ENCODE peak calls at places on chromosomes 6 and 20, in five cellular contexts. J is HepG2, U is H1, F is NT2/D1, T is GM12878. N is an unnamed sample.

GRCh38 chr6:160995271-160995670 is 3.7 kb downstream of the MAP3K4 start:
- DNase-seq in J (no peak), U (no peak), F (no peak), T (no peak), N (no peak)

GRCh38 chr20:408843-409696 is 971 bp downstream of the RBCK1 start:
- DNase-seq in J (no peak), U (no peak), F (no peak), T (no peak), N (no peak)

GRCh38 chr6:164230259-164230658 is 815.7 kb downstream of the QKI start:
- DNase-seq in J (no peak), U (no peak), F (no peak), T (no peak), N (no peak)

GRCh38 chr20:14189794-14190402 is 147.5 kb downstream of the FLRT3 start:
- DNase-seq in J (peak), U (no peak), F (no peak), T (no peak), N (no peak)

GRCh38 chr6:32852018-32852843 is 1.3 kb downstream of the TAP1 start:
- DNase-seq in J (no peak), U (no peak), F (no peak), T (no peak), N (no peak)

GRCh38 chr6:143243786-143244185 is 183.1 kb downstream of the AIG1 start:
- DNase-seq in J (no peak), U (no peak), F (no peak), T (no peak), N (no peak)

GRCh38 chr20:56343861-56344381 is 14.9 kb upstream of the FAM210B start:
- DNase-seq in J (no peak), U (peak), F (peak), T (no peak), N (peak)

GRCh38 chr6:154528286-154528915 is 17.9 kb upstream of the CNKSR3 start:
- DNase-seq in J (no peak), U (no peak), F (no peak), T (no peak), N (no peak)

GRCh38 chr20:56949318-56949717 is 317.1 kb downstream of the BMP7 start:
- DNase-seq in J (no peak), U (no peak), F (no peak), T (no peak), N (peak)

GRCh38 chr20:16128538-16129106 is 444.6 kb downstream of the KIF16B start:
- DNase-seq in J (no peak), U (no peak), F (no peak), T (no peak), N (no peak)

GRCh38 chr20:49230021-49230420 is 10.8 kb downstream of the DDX27 start:
- DNase-seq in J (no peak), U (no peak), F (no peak), T (no peak), N (no peak)

GRCh38 chr6:105810105-105810921 is 275.8 kb upstream of the PRDM1 start:
- DNase-seq in J (no peak), U (no peak), F (peak), T (no peak), N (no peak)

GRCh38 chr6:33418690-33419291 is 884 bp upstream of the CUTA start:
- DNase-seq in J (no peak), U (no peak), F (no peak), T (no peak), N (no peak)

GRCh38 chr6:112760831-112761230 is 413.7 kb downstream of the RFPL4B start:
- DNase-seq in J (no peak), U (no peak), F (no peak), T (no peak), N (no peak)

GRCh38 chr20:43969501-43969900 is 54.8 kb downstream of the TOX2 start:
- DNase-seq in J (no peak), U (no peak), F (no peak), T (no peak), N (no peak)

GRCh38 chr6:73523434-73524123 is 2.7 kb upstream of the EEF1A1 start:
- DNase-seq in J (peak), U (no peak), F (no peak), T (no peak), N (peak)

GRCh38 chr6:114108119-114109002 is 137.4 kb upstream of the HDAC2 start:
- DNase-seq in J (peak), U (no peak), F (peak), T (no peak), N (peak)

GRCh38 chr6:72626126-72626525 is 4.3 kb downstream of the KCNQ5 start:
- DNase-seq in J (no peak), U (no peak), F (no peak), T (peak), N (no peak)

GRCh38 chr6:52162940-52163908 is 23.0 kb upstream of the IL17A start:
- DNase-seq in J (peak), U (no peak), F (peak), T (no peak), N (peak)

GRCh38 chr6:31144970-31145340 is 6.1 kb upstream of the PSORS1C2 start:
- DNase-seq in J (no peak), U (no peak), F (no peak), T (no peak), N (no peak)

GRCh38 chr20:52313335-52313963 is 121.9 kb upstream of the ZFP64 start:
- DNase-seq in J (peak), U (no peak), F (peak), T (no peak), N (peak)

GRCh38 chr6:134764741-134765140 is 185.2 kb downstream of the ALDH8A1 start:
- DNase-seq in J (no peak), U (no peak), F (no peak), T (no peak), N (no peak)

GRCh38 chr20:50824137-50824536 is 29.3 kb downstream of the BCAS4 start:
- DNase-seq in J (no peak), U (no peak), F (no peak), T (no peak), N (no peak)

GRCh38 chr20:44219287-44219686 is 8.7 kb upstream of the OSER1 start:
- DNase-seq in J (no peak), U (no peak), F (no peak), T (no peak), N (no peak)

GRCh38 chr20:40103420-40103819 is 585.6 kb downstream of the MAFB start:
- DNase-seq in J (no peak), U (no peak), F (no peak), T (no peak), N (no peak)

DNA sequence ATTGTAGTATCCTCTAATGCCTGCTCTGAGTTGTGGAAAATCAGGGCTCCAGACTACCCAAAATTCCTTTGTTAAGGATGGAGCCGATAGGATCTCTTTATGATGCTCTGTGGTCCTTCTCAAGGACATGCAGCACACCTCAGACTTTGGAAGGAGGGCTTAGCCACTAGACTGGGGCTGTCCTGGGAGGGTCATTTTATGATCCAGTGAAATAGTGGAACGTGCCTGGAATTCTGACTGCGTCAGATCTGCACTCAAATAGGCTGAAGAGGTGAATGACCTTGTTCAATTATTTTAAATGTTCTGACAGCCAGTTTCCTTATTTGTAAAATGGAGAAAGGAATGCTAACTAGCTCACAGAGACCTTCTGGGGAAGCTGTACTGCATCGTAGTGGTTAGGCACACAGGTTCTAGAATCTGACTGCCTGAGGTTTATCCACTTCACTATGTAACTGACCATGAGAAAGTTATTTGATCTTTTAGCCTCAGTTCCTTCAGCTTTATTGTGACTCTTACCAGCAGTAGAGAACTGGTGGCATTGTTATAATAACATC is 587.5 kb downstream of the MAFB start:
- DNase-seq in J (no peak), U (no peak), F (no peak), T (no peak), N (no peak)
- TF ChIP-seq SUZ12 in J (no peak), U (no peak), F (no peak), T (no peak), N (no peak)

GRCh38 chr6:16546851-16547250 is 214.4 kb downstream of the ATXN1 start:
- DNase-seq in J (no peak), U (no peak), F (no peak), T (no peak), N (no peak)

GRCh38 chr6:16545382-16545781 is 215.9 kb downstream of the ATXN1 start:
- DNase-seq in J (no peak), U (no peak), F (no peak), T (no peak), N (no peak)

GRCh38 chr6:16543491-16543890 is 217.8 kb downstream of the ATXN1 start:
- DNase-seq in J (no peak), U (no peak), F (no peak), T (no peak), N (no peak)

GRCh38 chr6:16544521-16544920 is 216.7 kb downstream of the ATXN1 start:
- DNase-seq in J (no peak), U (no peak), F (no peak), T (no peak), N (no peak)

DNA sequence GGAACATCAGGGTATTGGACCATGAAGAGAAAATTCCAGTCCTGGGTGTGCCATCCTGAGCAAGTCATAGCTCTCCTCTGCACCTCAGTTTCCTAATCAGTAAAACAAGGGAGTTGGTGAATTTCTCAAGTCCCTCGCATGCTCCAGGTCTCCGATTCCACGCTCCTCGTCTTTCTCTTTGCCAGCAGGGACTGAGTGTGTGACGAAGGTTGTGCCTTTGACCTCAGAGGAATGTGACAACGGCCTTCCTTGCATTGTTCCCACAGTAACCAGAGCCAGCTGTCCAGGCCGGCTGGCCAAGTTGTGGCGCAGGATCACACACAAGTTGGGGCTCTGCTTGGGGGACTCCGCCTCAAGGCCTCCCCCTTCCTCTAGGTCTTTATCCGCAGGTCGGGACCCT is 217.3 kb downstream of the ATXN1 start:
- DNase-seq in J (no peak), U (no peak), F (no peak), T (no peak), N (no peak)
- TF ChIP-seq SUZ12 in J (no peak), U (no peak), F (no peak), T (no peak), N (no peak)

GRCh38 chr20:40646321-40647212 is 42.5 kb downstream of the MAFB start:
- DNase-seq in J (no peak), U (no peak), F (no peak), T (no peak), N (no peak)

GRCh38 chr20:40651121-40651520 is 37.9 kb downstream of the MAFB start:
- DNase-seq in J (no peak), U (no peak), F (no peak), T (no peak), N (no peak)

GRCh38 chr20:40650707-40651106 is 38.3 kb downstream of the MAFB start:
- DNase-seq in J (no peak), U (no peak), F (no peak), T (no peak), N (no peak)

GRCh38 chr20:40644863-40645262 is 44.2 kb downstream of the MAFB start:
- DNase-seq in J (no peak), U (no peak), F (no peak), T (no peak), N (no peak)

DNA sequence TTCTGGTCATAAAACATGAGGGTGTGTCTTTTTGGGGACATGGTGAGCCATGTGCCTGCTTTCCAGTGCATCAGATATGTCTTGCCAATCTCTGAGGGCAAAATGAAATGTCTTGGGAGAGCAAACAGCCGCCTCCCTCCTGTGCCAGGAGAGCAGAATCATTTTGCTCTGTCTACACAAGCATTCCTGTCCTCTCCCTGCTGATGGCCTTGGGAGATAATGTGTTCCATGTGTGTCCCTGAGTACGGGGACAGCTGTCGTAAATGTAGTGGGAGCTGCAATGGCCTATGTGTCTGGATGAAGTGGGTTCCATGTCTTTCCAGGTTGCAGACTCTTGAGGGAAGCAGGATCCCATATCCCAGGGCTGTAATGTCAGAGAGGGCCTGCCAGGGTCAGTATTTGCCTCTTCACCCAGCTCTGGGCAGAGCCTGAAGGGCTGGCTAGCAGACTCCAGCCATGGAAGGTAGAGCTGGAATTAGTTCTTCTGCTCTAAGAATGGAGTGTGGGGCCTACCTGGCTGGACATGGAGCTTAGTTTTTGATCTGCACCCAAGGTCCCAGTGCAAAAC is 40.4 kb downstream of the MAFB start:
- DNase-seq in J (peak), U (no peak), F (no peak), T (no peak), N (no peak)
- TF ChIP-seq SUZ12 in J (no peak), U (no peak), F (no peak), T (no peak), N (no peak)

GRCh38 chr6:135950709-135951108 is 99.2 kb downstream of the PDE7B start:
- DNase-seq in J (no peak), U (no peak), F (no peak), T (no peak), N (no peak)

GRCh38 chr6:135953800-135954199 is 102.3 kb downstream of the PDE7B start:
- DNase-seq in J (no peak), U (no peak), F (no peak), T (no peak), N (no peak)

GRCh38 chr6:135951169-135951568 is 99.7 kb downstream of the PDE7B start:
- DNase-seq in J (no peak), U (no peak), F (no peak), T (no peak), N (no peak)

GRCh38 chr6:135955106-135955505 is 103.6 kb downstream of the PDE7B start:
- DNase-seq in J (no peak), U (no peak), F (no peak), T (no peak), N (no peak)
- TF ChIP-seq SUZ12 in J (no peak), U (no peak), F (no peak), T (no peak), N (no peak)

DNA sequence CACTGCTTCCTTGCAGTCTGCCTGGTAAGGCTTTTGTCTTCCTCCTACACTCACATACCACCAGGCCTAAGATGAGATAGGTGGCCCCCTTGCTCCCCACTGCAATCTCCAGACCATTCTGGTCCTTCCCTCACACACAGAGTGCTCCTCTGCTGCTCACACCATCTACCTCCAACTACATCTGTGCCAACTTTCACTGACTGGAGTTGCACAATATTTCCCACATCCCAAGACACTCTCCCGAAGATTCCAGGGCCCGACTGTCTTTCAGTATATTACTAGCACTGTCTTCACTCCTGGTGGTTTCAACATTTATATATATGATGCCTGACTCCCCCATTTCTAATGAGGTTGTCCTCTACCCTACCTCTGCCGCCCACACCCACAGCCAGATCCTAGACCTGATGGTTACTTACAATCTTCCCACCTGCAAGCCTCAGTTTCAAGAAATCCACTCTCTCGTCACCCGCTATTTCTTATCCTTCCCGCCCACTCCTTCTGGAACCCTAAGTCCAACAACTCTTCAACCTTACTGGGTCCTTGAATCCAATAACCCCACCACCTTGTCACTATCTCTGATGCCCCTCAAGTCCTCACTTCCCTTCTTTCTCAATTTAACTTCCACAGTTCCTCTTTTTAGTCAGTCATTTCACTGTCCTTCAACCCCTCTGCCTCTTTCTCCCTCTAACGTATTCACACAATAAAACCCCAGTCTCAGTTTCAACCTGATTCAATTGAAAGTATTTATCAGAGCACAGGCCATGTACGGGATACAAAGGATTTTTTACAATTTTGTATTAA is 21.6 kb downstream of the RALGAPA2 start:
- DNase-seq in J (no peak), U (no peak), F (no peak), T (peak), N (no peak)
- TF ChIP-seq SUZ12 in J (no peak), U (no peak), F (no peak), T (no peak), N (no peak)

GRCh38 chr6:11471261-11471660 is 66.3 kb upstream of the TMEM170B start:
- DNase-seq in J (no peak), U (no peak), F (no peak), T (no peak), N (no peak)

GRCh38 chr6:11462742-11463414 is 74.7 kb upstream of the TMEM170B start:
- DNase-seq in J (peak), U (no peak), F (no peak), T (no peak), N (no peak)

GRCh38 chr6:11469684-11470083 is 67.9 kb upstream of the TMEM170B start:
- DNase-seq in J (no peak), U (no peak), F (no peak), T (no peak), N (no peak)

GRCh38 chr6:11473008-11473740 is 64.4 kb upstream of the TMEM170B start:
- DNase-seq in J (no peak), U (no peak), F (no peak), T (no peak), N (no peak)

DNA sequence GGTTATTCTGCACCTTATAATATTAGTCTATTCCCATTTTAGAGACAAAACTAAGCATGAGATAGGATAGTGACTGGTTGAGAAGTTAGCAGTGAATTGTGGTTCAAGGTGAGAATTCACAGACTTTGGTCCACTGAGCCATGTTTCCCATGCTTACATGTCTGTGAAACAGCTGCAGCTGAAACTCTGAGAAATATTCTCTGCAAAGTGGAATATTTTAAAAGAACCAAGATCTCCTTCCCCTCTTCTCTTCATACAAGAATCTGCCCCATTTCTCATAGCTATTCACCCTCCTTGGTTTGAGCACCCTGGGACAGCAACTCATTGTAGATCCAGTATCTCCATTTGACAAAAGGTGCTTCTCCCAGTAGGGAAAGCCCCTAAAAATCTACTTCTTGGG is 70.2 kb upstream of the TMEM170B start:
- DNase-seq in J (no peak), U (no peak), F (no peak), T (peak), N (no peak)
- TF ChIP-seq SUZ12 in J (no peak), U (no peak), F (no peak), T (no peak), N (no peak)

N was measured in HEK293T.